ENCODE peak calls at places on chromosomes 13 and 19, in six cellular contexts. One of them, this sample, is unnamed. For H3K4me1 and H3K27me3, the result is how much of the 10 kb centered on the place peaks cover.

GRCh38 chr13:40508112-40508511 is 158.3 kb downstream of the FOXO1 start:
- DNase-seq in mammary epithelial cell: peak
- DNase-seq in MM.1S: no peak
- DNase-seq in tibial artery: no peak
- DNase-seq in CD8-positive, alpha-beta memory T cell: no peak
- DNase-seq in CD4-positive, CD25-positive, alpha-beta regulatory T cell: peak
- DNase-seq in this sample: peak

GRCh38 chr13:94031609-94032008 is 447.9 kb downstream of the DCT start:
- DNase-seq in CD8-positive, alpha-beta memory T cell: no peak
- DNase-seq in tibial artery: no peak
- DNase-seq in MM.1S: no peak
- DNase-seq in CD4-positive, CD25-positive, alpha-beta regulatory T cell: no peak
- DNase-seq in mammary epithelial cell: no peak
- DNase-seq in this sample: peak

GRCh38 chr13:110036060-110036459 is 249.7 kb upstream of the IRS2 start:
- DNase-seq in tibial artery: no peak
- DNase-seq in mammary epithelial cell: no peak
- DNase-seq in CD4-positive, CD25-positive, alpha-beta regulatory T cell: no peak
- DNase-seq in CD8-positive, alpha-beta memory T cell: no peak
- DNase-seq in MM.1S: no peak
- DNase-seq in this sample: no peak

GRCh38 chr19:29667390-29667783 is 2.1 kb downstream of the PLEKHF1 start:
- DNase-seq in CD4-positive, CD25-positive, alpha-beta regulatory T cell: no peak
- DNase-seq in MM.1S: no peak
- DNase-seq in tibial artery: peak
- DNase-seq in CD8-positive, alpha-beta memory T cell: no peak
- DNase-seq in mammary epithelial cell: no peak
- DNase-seq in this sample: no peak

GRCh38 chr13:63161219-63161618 is 1745.6 kb upstream of the PCDH20 start:
- DNase-seq in CD8-positive, alpha-beta memory T cell: no peak
- DNase-seq in MM.1S: no peak
- DNase-seq in tibial artery: no peak
- DNase-seq in mammary epithelial cell: no peak
- DNase-seq in CD4-positive, CD25-positive, alpha-beta regulatory T cell: no peak
- DNase-seq in this sample: no peak

GRCh38 chr13:80572308-80572676 is 231.4 kb upstream of the SPRY2 start:
- DNase-seq in mammary epithelial cell: no peak
- DNase-seq in MM.1S: no peak
- DNase-seq in CD4-positive, CD25-positive, alpha-beta regulatory T cell: no peak
- DNase-seq in tibial artery: no peak
- DNase-seq in CD8-positive, alpha-beta memory T cell: no peak
- DNase-seq in this sample: no peak

GRCh38 chr13:33409673-33410072 is 124.1 kb upstream of the STARD13 start:
- DNase-seq in CD8-positive, alpha-beta memory T cell: no peak
- DNase-seq in tibial artery: no peak
- DNase-seq in CD4-positive, CD25-positive, alpha-beta regulatory T cell: no peak
- DNase-seq in MM.1S: no peak
- DNase-seq in mammary epithelial cell: no peak
- DNase-seq in this sample: no peak

GRCh38 chr19:3860499-3860898 is 8.3 kb downstream of the ZFR2 start:
- DNase-seq in mammary epithelial cell: no peak
- DNase-seq in CD4-positive, CD25-positive, alpha-beta regulatory T cell: no peak
- DNase-seq in CD8-positive, alpha-beta memory T cell: no peak
- DNase-seq in tibial artery: no peak
- DNase-seq in MM.1S: no peak
- DNase-seq in this sample: no peak

GRCh38 chr13:66532845-66533244 is 697.3 kb downstream of the PCDH9 start:
- DNase-seq in tibial artery: no peak
- DNase-seq in mammary epithelial cell: no peak
- DNase-seq in CD4-positive, CD25-positive, alpha-beta regulatory T cell: no peak
- DNase-seq in CD8-positive, alpha-beta memory T cell: no peak
- DNase-seq in MM.1S: no peak
- DNase-seq in this sample: no peak

GRCh38 chr13:111916201-111916600 is 150.7 kb upstream of the SOX1 start:
- DNase-seq in tibial artery: no peak
- DNase-seq in mammary epithelial cell: no peak
- DNase-seq in CD8-positive, alpha-beta memory T cell: no peak
- DNase-seq in CD4-positive, CD25-positive, alpha-beta regulatory T cell: no peak
- DNase-seq in MM.1S: no peak
- DNase-seq in this sample: no peak

GRCh38 chr19:29525901-29526729 is at the start of gene VSTM2B:
- DNase-seq in mammary epithelial cell: no peak
- DNase-seq in tibial artery: no peak
- DNase-seq in MM.1S: no peak
- DNase-seq in CD4-positive, CD25-positive, alpha-beta regulatory T cell: no peak
- DNase-seq in CD8-positive, alpha-beta memory T cell: peak
- DNase-seq in this sample: no peak

GRCh38 chr13:23771966-23772365 is 117.2 kb downstream of the MIPEP start:
- DNase-seq in CD4-positive, CD25-positive, alpha-beta regulatory T cell: no peak
- DNase-seq in tibial artery: no peak
- DNase-seq in CD8-positive, alpha-beta memory T cell: no peak
- DNase-seq in mammary epithelial cell: peak
- DNase-seq in MM.1S: no peak
- DNase-seq in this sample: peak

GRCh38 chr13:50801087-50801931 is 42.2 kb downstream of the DLEU7 start:
- DNase-seq in CD8-positive, alpha-beta memory T cell: peak
- DNase-seq in MM.1S: peak
- DNase-seq in CD4-positive, CD25-positive, alpha-beta regulatory T cell: peak
- DNase-seq in mammary epithelial cell: peak
- DNase-seq in tibial artery: no peak
- DNase-seq in this sample: peak

GRCh38 chr13:54687173-54687572 is 1658.6 kb downstream of the OLFM4 start:
- DNase-seq in MM.1S: no peak
- DNase-seq in mammary epithelial cell: no peak
- DNase-seq in CD8-positive, alpha-beta memory T cell: no peak
- DNase-seq in CD4-positive, CD25-positive, alpha-beta regulatory T cell: no peak
- DNase-seq in tibial artery: no peak
- DNase-seq in this sample: no peak

DNA sequence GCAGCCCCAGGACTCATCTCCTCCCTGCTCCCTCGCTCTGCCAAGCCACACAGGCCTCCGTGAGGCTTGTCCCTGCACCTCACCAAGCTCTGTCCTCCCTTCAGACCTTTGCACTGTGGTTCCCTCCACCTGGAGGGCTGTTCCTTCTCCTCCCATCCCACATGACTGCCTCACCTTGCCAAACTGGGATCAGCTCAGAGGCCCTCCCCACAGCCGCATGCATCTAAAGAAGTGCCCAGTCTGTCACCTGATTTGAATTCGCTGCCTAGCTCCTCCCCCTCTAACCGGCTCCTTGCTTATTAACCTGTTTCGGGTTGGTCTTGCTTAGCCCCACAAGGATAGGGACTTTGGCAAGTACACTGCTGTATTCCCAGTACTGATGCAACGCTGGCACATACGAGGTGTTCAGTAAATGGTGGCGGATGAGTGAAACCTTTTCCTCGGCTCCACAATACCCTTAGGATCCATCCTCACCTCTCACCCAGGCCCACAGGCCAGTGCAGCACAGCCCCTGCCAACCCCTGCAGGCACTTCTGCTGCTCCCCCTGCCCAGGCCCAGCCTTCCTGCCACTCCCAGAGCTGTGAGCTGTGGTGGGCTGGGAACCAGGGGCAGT is 4.4 kb downstream of the AKT2 start:
- DNase-seq in MM.1S: no peak
- DNase-seq in mammary epithelial cell: peak
- DNase-seq in tibial artery: no peak
- DNase-seq in CD4-positive, CD25-positive, alpha-beta regulatory T cell: no peak
- DNase-seq in CD8-positive, alpha-beta memory T cell: peak
- DNase-seq in this sample: no peak
- H3K4me1 ChIP-seq in MM.1S: under half
- H3K4me1 ChIP-seq in mammary epithelial cell: under half
- H3K4me1 ChIP-seq in tibial artery: half or more
- H3K4me1 ChIP-seq in CD4-positive, CD25-positive, alpha-beta regulatory T cell: half or more
- H3K4me1 ChIP-seq in CD8-positive, alpha-beta memory T cell: half or more
- H3K4me1 ChIP-seq in this sample: under half

GRCh38 chr13:98976941-98977340 is 923 bp downstream of the DOCK9 start:
- DNase-seq in MM.1S: no peak
- DNase-seq in CD8-positive, alpha-beta memory T cell: no peak
- DNase-seq in tibial artery: no peak
- DNase-seq in mammary epithelial cell: no peak
- DNase-seq in CD4-positive, CD25-positive, alpha-beta regulatory T cell: no peak
- DNase-seq in this sample: peak
- H3K27ac ChIP-seq in MM.1S: no peak
- H3K27ac ChIP-seq in CD8-positive, alpha-beta memory T cell: no peak
- H3K27ac ChIP-seq in tibial artery: no peak
- H3K27ac ChIP-seq in mammary epithelial cell: peak
- H3K27ac ChIP-seq in CD4-positive, CD25-positive, alpha-beta regulatory T cell: no peak
- H3K27ac ChIP-seq in this sample: peak

GRCh38 chr19:1675633-1676350 is 23.4 kb upstream of the TCF3 start:
- DNase-seq in CD8-positive, alpha-beta memory T cell: no peak
- DNase-seq in mammary epithelial cell: no peak
- DNase-seq in MM.1S: no peak
- DNase-seq in CD4-positive, CD25-positive, alpha-beta regulatory T cell: no peak
- DNase-seq in tibial artery: no peak
- DNase-seq in this sample: peak
- H3K27me3 ChIP-seq in CD8-positive, alpha-beta memory T cell: under half
- H3K27me3 ChIP-seq in mammary epithelial cell: under half
- H3K27me3 ChIP-seq in MM.1S: half or more
- H3K27me3 ChIP-seq in CD4-positive, CD25-positive, alpha-beta regulatory T cell: under half
- H3K27me3 ChIP-seq in tibial artery: half or more
- H3K27me3 ChIP-seq in this sample: under half

GRCh38 chr19:13060964-13061927 is 41.4 kb downstream of the LYL1 start:
- DNase-seq in tibial artery: peak
- DNase-seq in mammary epithelial cell: peak
- DNase-seq in CD4-positive, CD25-positive, alpha-beta regulatory T cell: peak
- DNase-seq in CD8-positive, alpha-beta memory T cell: peak
- DNase-seq in MM.1S: peak
- DNase-seq in this sample: peak
- H3K4me1 ChIP-seq in tibial artery: half or more
- H3K4me1 ChIP-seq in mammary epithelial cell: under half
- H3K4me1 ChIP-seq in CD4-positive, CD25-positive, alpha-beta regulatory T cell: under half
- H3K4me1 ChIP-seq in CD8-positive, alpha-beta memory T cell: under half
- H3K4me1 ChIP-seq in MM.1S: under half
- H3K4me1 ChIP-seq in this sample: under half

GRCh38 chr19:56838930-56839664 is 1.4 kb downstream of the PEG3 start:
- DNase-seq in CD4-positive, CD25-positive, alpha-beta regulatory T cell: peak
- DNase-seq in MM.1S: no peak
- DNase-seq in tibial artery: peak
- DNase-seq in mammary epithelial cell: peak
- DNase-seq in CD8-positive, alpha-beta memory T cell: no peak
- DNase-seq in this sample: peak
- H3K27ac ChIP-seq in CD4-positive, CD25-positive, alpha-beta regulatory T cell: no peak
- H3K27ac ChIP-seq in MM.1S: no peak
- H3K27ac ChIP-seq in tibial artery: peak
- H3K27ac ChIP-seq in mammary epithelial cell: no peak
- H3K27ac ChIP-seq in CD8-positive, alpha-beta memory T cell: no peak
- H3K27ac ChIP-seq in this sample: no peak

GRCh38 chr19:32864318-32865007 is 5.1 kb downstream of the SLC7A9 start:
- DNase-seq in CD8-positive, alpha-beta memory T cell: no peak
- DNase-seq in mammary epithelial cell: no peak
- DNase-seq in CD4-positive, CD25-positive, alpha-beta regulatory T cell: no peak
- DNase-seq in MM.1S: no peak
- DNase-seq in tibial artery: peak
- DNase-seq in this sample: no peak
- H3K27me3 ChIP-seq in CD8-positive, alpha-beta memory T cell: under half
- H3K27me3 ChIP-seq in mammary epithelial cell: under half
- H3K27me3 ChIP-seq in CD4-positive, CD25-positive, alpha-beta regulatory T cell: under half
- H3K27me3 ChIP-seq in MM.1S: under half
- H3K27me3 ChIP-seq in tibial artery: under half
- H3K27me3 ChIP-seq in this sample: under half